ENCODE peak calls at places on chromosomes 5 and 9, in five cellular contexts. N is kidney epithelial cell; J is HL-60; A is ascending aorta; O is CD4-positive, alpha-beta T cell. H is an unnamed sample.

GRCh38 chr5:991472-992267 is 16.9 kb upstream of the NKD2 start:
- DNase-seq in O (no peak), N (no peak), A (no peak), J (no peak), H (no peak)

GRCh38 chr9:114592356-114592755 is 4.8 kb downstream of the ATP6V1G1 start:
- DNase-seq in O (peak), A (no peak), J (no peak), N (no peak), H (no peak)

GRCh38 chr5:147668385-147668784 is 114.1 kb downstream of the JAKMIP2 start:
- DNase-seq in J (no peak), N (no peak), A (no peak), O (no peak), H (no peak)

GRCh38 chr5:151718653-151719052 is 31.9 kb upstream of the SPARC start:
- DNase-seq in O (no peak), N (no peak), A (no peak), J (no peak), H (no peak)

GRCh38 chr9:95025213-95026170 is 292.0 kb downstream of the FANCC start:
- DNase-seq in O (no peak), J (no peak), A (no peak), N (peak), H (no peak)

GRCh38 chr9:94921072-94921471 is 194.6 kb downstream of the AOPEP start:
- DNase-seq in J (no peak), A (no peak), O (no peak), N (peak), H (no peak)

GRCh38 chr5:38099205-38100144 is 158.9 kb upstream of the EGFLAM start:
- DNase-seq in N (no peak), O (no peak), A (no peak), J (no peak), H (no peak)

GRCh38 chr5:162128117-162128516 is 60.5 kb downstream of the GABRG2 start:
- DNase-seq in O (no peak), A (no peak), J (no peak), N (no peak), H (no peak)

GRCh38 chr9:6584881-6585597 is 60.5 kb downstream of the GLDC start:
- DNase-seq in A (no peak), O (no peak), J (no peak), N (peak), H (no peak)

GRCh38 chr5:581941-582340 is 30.2 kb upstream of the CEP72 start:
- DNase-seq in N (no peak), A (no peak), J (no peak), O (no peak), H (no peak)

GRCh38 chr9:86368871-86369521 is 14.8 kb upstream of the TUT7 start:
- DNase-seq in J (peak), O (no peak), A (no peak), N (no peak), H (no peak)

DNA sequence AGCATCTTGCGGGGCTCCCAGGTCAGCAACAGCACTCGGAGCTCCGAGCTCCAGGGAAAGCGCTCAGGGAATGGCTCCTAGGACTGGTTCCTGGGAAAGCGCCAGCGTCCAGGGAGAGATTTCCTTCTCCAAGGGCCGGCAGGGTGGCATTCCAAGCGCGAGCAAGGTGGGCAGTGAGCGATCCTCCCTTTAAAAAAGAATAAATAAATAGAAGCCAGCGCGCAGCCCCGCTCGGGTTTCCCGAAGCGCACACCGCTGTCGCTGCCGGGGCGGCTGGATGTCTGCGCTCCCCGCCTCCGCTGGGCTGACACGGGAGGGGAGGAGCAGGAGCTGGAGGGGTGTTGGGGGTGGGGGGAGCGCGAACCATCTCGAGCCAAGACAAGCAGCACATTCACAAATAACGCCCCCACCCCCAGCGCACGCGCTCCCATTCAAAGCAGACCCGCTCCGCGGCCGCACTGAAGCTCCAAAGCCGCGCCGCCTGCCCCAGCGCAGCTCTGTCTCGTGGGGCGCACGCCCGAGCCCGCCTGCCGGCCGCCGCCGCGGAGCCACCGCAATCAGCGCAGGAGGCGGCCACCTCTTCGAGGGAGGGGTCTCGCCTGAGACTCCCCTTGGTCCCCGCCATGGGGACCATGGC is 327.5 kb downstream of the SH3GL2 start:
- DNase-seq in A (no peak), N (no peak), J (no peak), O (no peak), H (no peak)
- TF ChIP-seq CTCF in A (no peak), N (no peak), J (no peak), O (no peak), H (no peak)

DNA sequence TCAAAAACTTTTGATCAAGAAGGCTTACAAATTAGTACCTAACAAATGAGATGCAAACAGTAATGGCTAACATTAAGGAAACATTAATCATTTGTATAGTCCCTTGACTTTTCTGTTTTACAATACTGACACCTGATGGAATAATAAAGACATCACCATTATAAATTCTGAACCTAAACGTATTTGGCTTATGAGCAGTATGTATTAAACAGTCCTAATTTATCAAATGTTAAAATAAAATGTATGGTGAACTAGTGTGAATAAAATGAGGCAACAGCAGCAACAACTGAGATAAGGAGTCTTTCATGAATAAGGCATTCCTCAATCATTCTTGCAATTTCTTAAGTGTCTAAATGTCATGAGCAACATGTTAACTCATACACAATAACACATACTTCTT is 6.0 kb downstream of the PUM3 start:
- DNase-seq in O (no peak), J (no peak), A (no peak), N (no peak), H (no peak)
- TF ChIP-seq CTCF in O (peak), J (no peak), A (peak), N (no peak), H (no peak)

DNA sequence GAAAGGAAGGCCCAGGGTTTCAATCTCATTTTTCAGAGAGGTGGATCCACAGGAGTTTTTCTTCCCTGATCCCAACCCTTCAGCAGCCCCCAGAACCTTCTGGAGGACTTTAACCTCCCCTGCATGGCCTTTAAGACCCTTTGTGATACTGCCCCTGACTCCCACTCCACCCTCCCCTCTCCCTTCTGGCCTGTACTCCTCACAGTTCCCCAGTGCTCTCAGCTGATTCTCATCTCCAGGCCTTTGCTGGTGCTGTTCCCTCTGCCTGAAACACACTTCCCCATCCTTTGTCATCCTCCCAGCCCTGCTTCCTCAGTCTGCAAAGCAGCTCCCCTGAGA is 18.5 kb downstream of the NEURL1B start:
- DNase-seq in A (no peak), J (no peak), N (no peak), O (no peak), H (no peak)
- TF ChIP-seq CTCF in A (no peak), J (no peak), N (no peak), O (no peak), H (no peak)

DNA sequence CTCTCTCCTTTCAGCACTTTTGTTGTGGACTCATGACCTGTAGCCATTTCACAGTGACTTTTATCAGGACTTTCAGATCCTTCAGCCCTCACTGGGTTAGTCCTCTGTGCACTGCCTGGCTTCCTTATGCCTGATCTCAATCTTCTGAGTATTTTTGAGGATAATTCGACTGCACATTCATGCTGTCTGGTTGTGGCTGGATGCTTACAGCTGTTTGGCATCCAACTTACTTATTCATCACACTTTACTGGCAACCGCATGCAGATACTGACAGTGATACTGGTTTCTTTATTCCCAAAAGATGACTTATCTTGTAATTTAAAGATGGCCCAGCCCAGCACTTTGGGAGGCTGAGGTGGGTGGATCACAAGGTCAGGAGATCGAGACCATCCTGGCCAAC is 293.4 kb downstream of the MAN2A1 start:
- DNase-seq in J (no peak), O (no peak), N (no peak), A (no peak), H (no peak)
- TF ChIP-seq CTCF in J (no peak), O (no peak), N (no peak), A (no peak), H (no peak)

DNA sequence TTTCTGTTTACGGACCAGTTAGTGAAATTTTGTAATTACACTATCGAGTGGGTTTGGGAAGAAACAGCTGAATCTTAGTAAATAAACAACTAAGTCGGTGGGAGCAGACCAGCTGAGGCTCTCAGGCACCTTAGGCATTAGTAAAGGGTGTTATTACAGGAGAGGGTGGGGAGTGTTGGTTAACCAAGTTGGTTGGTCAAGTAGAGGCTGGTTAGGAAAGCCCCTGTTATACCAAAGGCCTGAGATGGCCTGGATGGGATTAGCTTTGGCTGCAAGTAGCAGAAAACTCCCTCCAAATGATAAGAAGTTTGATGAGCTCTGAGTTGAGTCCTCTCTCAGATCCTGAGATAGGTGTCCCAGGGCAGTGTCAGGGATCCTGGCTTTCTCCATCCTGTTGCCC is 81.3 kb downstream of the PPARGC1B start:
- DNase-seq in O (no peak), J (no peak), N (no peak), A (no peak), H (no peak)
- TF ChIP-seq CTCF in O (no peak), J (no peak), N (no peak), A (no peak), H (no peak)

DNA sequence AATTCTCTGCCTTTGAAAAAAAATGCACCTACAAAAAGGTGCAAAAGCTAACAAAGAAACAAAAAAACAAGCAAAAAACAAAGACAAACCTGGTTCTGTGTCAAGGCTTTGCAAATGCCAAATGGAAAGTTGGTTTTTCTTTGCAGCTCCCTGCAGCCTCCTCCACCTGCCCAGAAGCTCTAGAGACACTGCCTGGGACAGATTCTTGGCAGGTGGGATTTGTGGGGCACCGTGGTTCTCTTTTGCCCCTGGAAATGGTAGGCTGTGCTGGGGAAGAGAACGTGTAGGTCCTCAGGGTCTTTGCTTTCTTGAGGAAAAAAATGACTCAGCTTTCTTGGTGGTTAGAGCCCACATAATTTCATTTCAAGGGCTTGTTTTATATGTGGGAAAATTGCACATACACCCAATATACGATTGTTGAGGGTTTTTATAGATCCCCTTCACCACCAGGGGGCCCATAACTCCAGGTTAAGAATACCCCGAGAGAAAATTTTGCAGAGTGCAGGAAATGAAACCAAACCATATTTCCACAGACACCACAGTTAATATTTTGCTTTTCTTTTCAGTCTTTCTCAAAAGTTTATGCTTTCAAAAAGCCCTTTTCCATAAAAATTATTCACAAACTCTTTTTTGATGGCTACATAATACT is 58.7 kb downstream of the NXNL2 start:
- DNase-seq in A (no peak), O (peak), N (no peak), J (no peak), H (peak)
- TF ChIP-seq CTCF in A (peak), O (peak), N (peak), J (peak), H (peak)

DNA sequence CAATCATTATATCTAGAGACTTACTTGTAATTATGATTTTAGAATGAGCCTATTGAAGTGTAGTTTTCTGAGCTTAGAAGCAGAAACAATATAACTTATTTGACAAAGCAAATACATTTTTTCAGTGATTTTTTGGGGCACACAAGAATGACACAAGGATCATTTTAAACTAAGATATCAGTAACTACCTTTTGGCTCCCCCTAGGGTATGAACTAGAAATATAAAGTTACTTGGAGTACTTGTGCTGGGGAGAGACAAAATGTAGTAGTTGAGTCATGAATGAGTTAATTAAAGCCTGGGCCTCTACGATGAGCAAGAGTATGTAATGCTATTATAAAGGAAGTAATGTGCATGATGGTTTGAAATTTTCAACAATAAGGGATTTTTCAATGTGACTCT is 1244.1 kb upstream of the ACO1 start:
- DNase-seq in N (no peak), O (no peak), A (no peak), J (no peak), H (no peak)
- TF ChIP-seq CTCF in N (peak), O (peak), A (no peak), J (no peak), H (peak)

DNA sequence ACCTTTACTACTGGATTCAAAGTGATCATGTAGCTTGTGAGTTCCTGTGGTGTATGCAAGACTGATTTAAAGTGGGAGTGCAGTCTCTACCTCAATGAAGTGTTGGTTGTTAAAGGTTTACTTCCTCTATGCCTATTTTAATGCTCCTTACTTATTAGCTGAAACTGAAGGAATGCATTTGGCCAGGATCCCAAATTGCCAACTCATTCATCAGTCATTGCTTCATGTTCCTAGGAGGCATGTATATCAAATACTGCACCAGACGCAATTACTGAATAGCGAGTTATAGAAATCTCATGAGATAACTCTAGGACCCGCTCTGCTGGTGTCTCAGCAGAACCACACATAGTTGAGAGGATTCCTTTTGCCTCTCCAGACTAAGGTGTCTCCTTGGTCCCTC is 143.0 kb upstream of the RPS23 start:
- DNase-seq in O (no peak), N (peak), A (no peak), J (no peak), H (no peak)
- TF ChIP-seq CTCF in O (no peak), N (no peak), A (no peak), J (no peak), H (no peak)

DNA sequence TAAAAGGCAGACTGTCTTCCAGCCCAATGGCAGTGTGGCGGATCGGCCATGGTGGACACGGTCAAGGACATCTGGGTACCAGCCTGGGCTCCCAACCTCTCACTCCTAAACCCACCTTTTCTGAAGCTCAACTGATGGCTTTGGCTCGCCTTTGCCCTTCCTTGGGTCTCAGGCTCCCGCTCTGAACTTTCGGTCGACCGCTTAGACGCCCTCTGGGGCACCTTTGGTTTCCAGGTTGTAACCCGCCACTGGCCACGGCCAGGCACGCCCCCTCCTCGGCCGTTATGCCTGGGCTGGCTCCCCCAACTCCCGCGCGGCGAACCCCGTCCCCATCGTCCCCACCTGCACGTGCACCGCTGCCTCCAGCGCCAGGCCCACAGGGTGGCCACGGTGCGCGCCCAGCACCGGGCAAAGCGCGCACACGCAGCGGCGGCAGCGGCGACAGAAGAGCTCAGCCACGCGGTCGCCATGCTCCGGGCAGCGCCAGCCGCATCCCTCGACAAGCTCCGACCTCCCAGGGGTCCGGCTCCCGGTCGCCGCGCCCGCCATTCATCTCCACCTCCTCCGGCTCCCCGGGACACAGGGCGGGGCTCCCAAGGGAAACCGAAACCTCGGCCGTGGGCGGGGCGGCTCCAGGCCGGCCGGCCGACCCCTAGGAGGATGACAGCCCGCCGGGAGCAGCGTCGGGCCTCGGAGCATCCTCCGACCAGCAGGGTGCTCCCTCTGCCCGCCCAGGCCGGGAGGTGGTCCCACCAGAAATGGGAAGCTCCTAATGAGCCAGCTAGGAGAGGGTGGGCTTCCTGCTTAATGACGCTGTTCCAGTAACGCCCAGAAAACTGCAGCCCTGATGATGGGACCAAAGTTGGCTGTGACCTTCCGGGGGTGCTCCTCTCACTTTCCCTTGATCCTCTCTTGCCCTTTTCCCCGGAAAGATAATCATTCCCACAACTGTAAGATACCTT is at the start of gene TRIM14:
- DNase-seq in N (no peak), A (no peak), J (peak), O (peak), H (no peak)
- TF ChIP-seq CTCF in N (peak), A (no peak), J (no peak), O (no peak), H (no peak)

DNA sequence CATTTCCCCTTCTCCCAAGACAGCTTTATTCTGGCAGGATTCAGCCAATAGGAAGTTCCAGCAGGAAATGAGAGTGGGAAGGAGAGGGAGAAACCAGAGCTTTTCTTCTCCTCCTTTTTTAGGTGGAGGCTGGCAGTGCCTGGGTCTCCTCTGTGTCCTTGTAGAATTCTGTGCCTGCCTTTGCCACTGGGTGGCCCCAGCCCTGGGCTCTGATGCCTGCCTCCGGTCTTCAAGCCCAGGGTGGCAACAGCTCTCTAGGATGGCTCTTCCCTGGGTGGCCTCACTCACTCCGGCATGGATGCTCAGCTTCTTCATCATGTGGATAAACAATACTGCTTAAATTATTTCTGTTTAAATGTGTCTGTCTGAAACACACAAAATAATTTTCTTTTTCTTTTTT is 694.8 kb downstream of the SEMA5A start:
- DNase-seq in N (no peak), A (no peak), O (no peak), J (no peak), H (no peak)
- TF ChIP-seq CTCF in N (peak), A (no peak), O (no peak), J (no peak), H (no peak)